ENCODE peak calls at places on chromosomes 11 and 22, in nine cellular contexts. One of them, this sample, is unnamed.

GRCh38 chr11:64372802-64373597 is 14.0 kb downstream of the RPS6KA4 start:
- DNase-seq in WTC11: no peak
- DNase-seq in heart left ventricle: no peak
- DNase-seq in iPS-NIHi11: peak
- DNase-seq in nephron progenitor cell: no peak
- DNase-seq in mammary epithelial cell: no peak
- DNase-seq in caudate nucleus: peak
- DNase-seq in tibial artery: no peak
- DNase-seq in activated T-cell treated with anti-CD3 and anti-CD28 coated beads for 1 hour: no peak
- DNase-seq in this sample: no peak

GRCh38 chr11:32713496-32713895 is 81.0 kb downstream of the CCDC73 start:
- DNase-seq in iPS-NIHi11: peak
- DNase-seq in nephron progenitor cell: no peak
- DNase-seq in caudate nucleus: no peak
- DNase-seq in mammary epithelial cell: no peak
- DNase-seq in heart left ventricle: no peak
- DNase-seq in WTC11: no peak
- DNase-seq in tibial artery: no peak
- DNase-seq in activated T-cell treated with anti-CD3 and anti-CD28 coated beads for 1 hour: no peak
- DNase-seq in this sample: peak

GRCh38 chr22:29028468-29028867 is 33.2 kb downstream of the C22orf31 start:
- DNase-seq in mammary epithelial cell: no peak
- DNase-seq in nephron progenitor cell: no peak
- DNase-seq in iPS-NIHi11: no peak
- DNase-seq in tibial artery: no peak
- DNase-seq in WTC11: no peak
- DNase-seq in heart left ventricle: no peak
- DNase-seq in activated T-cell treated with anti-CD3 and anti-CD28 coated beads for 1 hour: no peak
- DNase-seq in caudate nucleus: no peak
- DNase-seq in this sample: no peak

GRCh38 chr11:14018441-14018840 is 55.9 kb downstream of the SPON1 start:
- DNase-seq in iPS-NIHi11: no peak
- DNase-seq in WTC11: no peak
- DNase-seq in tibial artery: no peak
- DNase-seq in nephron progenitor cell: no peak
- DNase-seq in caudate nucleus: no peak
- DNase-seq in heart left ventricle: no peak
- DNase-seq in mammary epithelial cell: no peak
- DNase-seq in activated T-cell treated with anti-CD3 and anti-CD28 coated beads for 1 hour: no peak
- DNase-seq in this sample: no peak

GRCh38 chr11:72353861-72354260 is 80.5 kb downstream of the CLPB start:
- DNase-seq in tibial artery: no peak
- DNase-seq in caudate nucleus: no peak
- DNase-seq in nephron progenitor cell: no peak
- DNase-seq in iPS-NIHi11: no peak
- DNase-seq in WTC11: peak
- DNase-seq in mammary epithelial cell: no peak
- DNase-seq in heart left ventricle: no peak
- DNase-seq in activated T-cell treated with anti-CD3 and anti-CD28 coated beads for 1 hour: no peak
- DNase-seq in this sample: peak

GRCh38 chr22:49330421-49331222 is 497.1 kb downstream of the BRD1 start:
- DNase-seq in heart left ventricle: no peak
- DNase-seq in caudate nucleus: no peak
- DNase-seq in nephron progenitor cell: no peak
- DNase-seq in iPS-NIHi11: no peak
- DNase-seq in tibial artery: no peak
- DNase-seq in mammary epithelial cell: no peak
- DNase-seq in WTC11: no peak
- DNase-seq in activated T-cell treated with anti-CD3 and anti-CD28 coated beads for 1 hour: no peak
- DNase-seq in this sample: no peak

GRCh38 chr11:44950625-44951472 is at the start of gene TP53I11:
- DNase-seq in caudate nucleus: no peak
- DNase-seq in tibial artery: peak
- DNase-seq in heart left ventricle: peak
- DNase-seq in mammary epithelial cell: peak
- DNase-seq in nephron progenitor cell: peak
- DNase-seq in iPS-NIHi11: peak
- DNase-seq in activated T-cell treated with anti-CD3 and anti-CD28 coated beads for 1 hour: peak
- DNase-seq in WTC11: peak
- DNase-seq in this sample: peak

GRCh38 chr11:112525844-112526590 is 265.4 kb upstream of the PLET1 start:
- DNase-seq in caudate nucleus: no peak
- DNase-seq in iPS-NIHi11: no peak
- DNase-seq in heart left ventricle: no peak
- DNase-seq in mammary epithelial cell: no peak
- DNase-seq in nephron progenitor cell: no peak
- DNase-seq in tibial artery: no peak
- DNase-seq in WTC11: no peak
- DNase-seq in activated T-cell treated with anti-CD3 and anti-CD28 coated beads for 1 hour: no peak
- DNase-seq in this sample: no peak

GRCh38 chr11:106706355-106706754 is 311.9 kb downstream of the GUCY1A2 start:
- DNase-seq in activated T-cell treated with anti-CD3 and anti-CD28 coated beads for 1 hour: no peak
- DNase-seq in nephron progenitor cell: no peak
- DNase-seq in caudate nucleus: no peak
- DNase-seq in heart left ventricle: no peak
- DNase-seq in iPS-NIHi11: no peak
- DNase-seq in mammary epithelial cell: peak
- DNase-seq in WTC11: no peak
- DNase-seq in tibial artery: no peak
- DNase-seq in this sample: peak

GRCh38 chr11:109150603-109151002 is 271.4 kb upstream of the C11orf87 start:
- DNase-seq in WTC11: no peak
- DNase-seq in heart left ventricle: no peak
- DNase-seq in activated T-cell treated with anti-CD3 and anti-CD28 coated beads for 1 hour: no peak
- DNase-seq in tibial artery: no peak
- DNase-seq in iPS-NIHi11: no peak
- DNase-seq in mammary epithelial cell: no peak
- DNase-seq in caudate nucleus: no peak
- DNase-seq in nephron progenitor cell: peak
- DNase-seq in this sample: no peak

GRCh38 chr11:109946322-109946846 is 146.8 kb upstream of the ZC3H12C start:
- DNase-seq in caudate nucleus: peak
- DNase-seq in nephron progenitor cell: peak
- DNase-seq in activated T-cell treated with anti-CD3 and anti-CD28 coated beads for 1 hour: peak
- DNase-seq in tibial artery: peak
- DNase-seq in WTC11: peak
- DNase-seq in heart left ventricle: peak
- DNase-seq in mammary epithelial cell: peak
- DNase-seq in iPS-NIHi11: peak
- DNase-seq in this sample: peak

GRCh38 chr11:44319552-44320288 is 9.8 kb upstream of the ALX4 start:
- DNase-seq in caudate nucleus: no peak
- DNase-seq in heart left ventricle: no peak
- DNase-seq in activated T-cell treated with anti-CD3 and anti-CD28 coated beads for 1 hour: no peak
- DNase-seq in tibial artery: no peak
- DNase-seq in nephron progenitor cell: peak
- DNase-seq in mammary epithelial cell: peak
- DNase-seq in iPS-NIHi11: no peak
- DNase-seq in WTC11: no peak
- DNase-seq in this sample: no peak

GRCh38 chr11:88175004-88175706 is at the start of gene RAB38:
- DNase-seq in mammary epithelial cell: peak
- DNase-seq in heart left ventricle: peak
- DNase-seq in activated T-cell treated with anti-CD3 and anti-CD28 coated beads for 1 hour: no peak
- DNase-seq in tibial artery: peak
- DNase-seq in WTC11: peak
- DNase-seq in iPS-NIHi11: peak
- DNase-seq in nephron progenitor cell: peak
- DNase-seq in caudate nucleus: no peak
- DNase-seq in this sample: peak

GRCh38 chr11:46293066-46293465 is 15.6 kb downstream of the CREB3L1 start:
- DNase-seq in activated T-cell treated with anti-CD3 and anti-CD28 coated beads for 1 hour: no peak
- DNase-seq in tibial artery: no peak
- DNase-seq in mammary epithelial cell: no peak
- DNase-seq in iPS-NIHi11: no peak
- DNase-seq in WTC11: no peak
- DNase-seq in heart left ventricle: no peak
- DNase-seq in caudate nucleus: no peak
- DNase-seq in nephron progenitor cell: no peak
- DNase-seq in this sample: no peak

GRCh38 chr11:75429902-75430691 is 2.9 kb downstream of the KLHL35 start:
- DNase-seq in heart left ventricle: peak
- DNase-seq in caudate nucleus: no peak
- DNase-seq in tibial artery: peak
- DNase-seq in WTC11: peak
- DNase-seq in iPS-NIHi11: peak
- DNase-seq in mammary epithelial cell: peak
- DNase-seq in activated T-cell treated with anti-CD3 and anti-CD28 coated beads for 1 hour: peak
- DNase-seq in nephron progenitor cell: peak
- DNase-seq in this sample: peak

GRCh38 chr11:2534131-2534956 is 89.5 kb downstream of the KCNQ1 start:
- DNase-seq in iPS-NIHi11: no peak
- DNase-seq in caudate nucleus: no peak
- DNase-seq in nephron progenitor cell: no peak
- DNase-seq in activated T-cell treated with anti-CD3 and anti-CD28 coated beads for 1 hour: no peak
- DNase-seq in heart left ventricle: peak
- DNase-seq in tibial artery: no peak
- DNase-seq in WTC11: no peak
- DNase-seq in mammary epithelial cell: peak
- DNase-seq in this sample: no peak

GRCh38 chr11:8032576-8033311 is 45.6 kb downstream of the EIF3F start:
- DNase-seq in tibial artery: no peak
- DNase-seq in WTC11: no peak
- DNase-seq in caudate nucleus: no peak
- DNase-seq in mammary epithelial cell: no peak
- DNase-seq in nephron progenitor cell: no peak
- DNase-seq in iPS-NIHi11: no peak
- DNase-seq in activated T-cell treated with anti-CD3 and anti-CD28 coated beads for 1 hour: no peak
- DNase-seq in heart left ventricle: no peak
- DNase-seq in this sample: no peak

GRCh38 chr22:47335460-47335859 is 573.0 kb downstream of the TBC1D22A start:
- DNase-seq in nephron progenitor cell: no peak
- DNase-seq in caudate nucleus: no peak
- DNase-seq in WTC11: no peak
- DNase-seq in mammary epithelial cell: no peak
- DNase-seq in iPS-NIHi11: no peak
- DNase-seq in activated T-cell treated with anti-CD3 and anti-CD28 coated beads for 1 hour: no peak
- DNase-seq in heart left ventricle: no peak
- DNase-seq in tibial artery: no peak
- DNase-seq in this sample: no peak

GRCh38 chr22:36430863-36431262 is 43.1 kb upstream of the MYH9 start:
- DNase-seq in caudate nucleus: no peak
- DNase-seq in activated T-cell treated with anti-CD3 and anti-CD28 coated beads for 1 hour: no peak
- DNase-seq in tibial artery: no peak
- DNase-seq in WTC11: no peak
- DNase-seq in nephron progenitor cell: no peak
- DNase-seq in iPS-NIHi11: no peak
- DNase-seq in mammary epithelial cell: no peak
- DNase-seq in heart left ventricle: no peak
- DNase-seq in this sample: no peak

GRCh38 chr11:13329670-13330401 is 52.2 kb downstream of the BMAL1 start:
- DNase-seq in iPS-NIHi11: no peak
- DNase-seq in heart left ventricle: no peak
- DNase-seq in caudate nucleus: no peak
- DNase-seq in nephron progenitor cell: no peak
- DNase-seq in activated T-cell treated with anti-CD3 and anti-CD28 coated beads for 1 hour: no peak
- DNase-seq in WTC11: no peak
- DNase-seq in tibial artery: no peak
- DNase-seq in mammary epithelial cell: peak
- DNase-seq in this sample: no peak

GRCh38 chr11:106468091-106468490 is 390.6 kb downstream of the AASDHPPT start:
- DNase-seq in caudate nucleus: no peak
- DNase-seq in tibial artery: no peak
- DNase-seq in iPS-NIHi11: no peak
- DNase-seq in activated T-cell treated with anti-CD3 and anti-CD28 coated beads for 1 hour: no peak
- DNase-seq in mammary epithelial cell: no peak
- DNase-seq in nephron progenitor cell: no peak
- DNase-seq in heart left ventricle: no peak
- DNase-seq in WTC11: no peak
- DNase-seq in this sample: peak

GRCh38 chr11:77446911-77447629 is 26.8 kb downstream of the PAK1 start:
- DNase-seq in heart left ventricle: no peak
- DNase-seq in iPS-NIHi11: no peak
- DNase-seq in nephron progenitor cell: no peak
- DNase-seq in WTC11: no peak
- DNase-seq in caudate nucleus: no peak
- DNase-seq in tibial artery: no peak
- DNase-seq in activated T-cell treated with anti-CD3 and anti-CD28 coated beads for 1 hour: no peak
- DNase-seq in mammary epithelial cell: peak
- DNase-seq in this sample: no peak

GRCh38 chr11:119800171-119800570 is 71.2 kb upstream of the NECTIN1 start:
- DNase-seq in mammary epithelial cell: no peak
- DNase-seq in WTC11: no peak
- DNase-seq in activated T-cell treated with anti-CD3 and anti-CD28 coated beads for 1 hour: no peak
- DNase-seq in nephron progenitor cell: no peak
- DNase-seq in caudate nucleus: no peak
- DNase-seq in tibial artery: no peak
- DNase-seq in iPS-NIHi11: no peak
- DNase-seq in heart left ventricle: no peak
- DNase-seq in this sample: no peak

GRCh38 chr11:19951558-19952083 is 208.7 kb downstream of the DBX1 start:
- DNase-seq in heart left ventricle: no peak
- DNase-seq in caudate nucleus: no peak
- DNase-seq in activated T-cell treated with anti-CD3 and anti-CD28 coated beads for 1 hour: no peak
- DNase-seq in WTC11: no peak
- DNase-seq in tibial artery: no peak
- DNase-seq in iPS-NIHi11: peak
- DNase-seq in mammary epithelial cell: peak
- DNase-seq in nephron progenitor cell: peak
- DNase-seq in this sample: peak

GRCh38 chr11:68855205-68855978 is 13.7 kb upstream of the CPT1A start:
- DNase-seq in nephron progenitor cell: peak
- DNase-seq in mammary epithelial cell: no peak
- DNase-seq in caudate nucleus: no peak
- DNase-seq in heart left ventricle: peak
- DNase-seq in iPS-NIHi11: peak
- DNase-seq in activated T-cell treated with anti-CD3 and anti-CD28 coated beads for 1 hour: no peak
- DNase-seq in WTC11: peak
- DNase-seq in tibial artery: peak
- DNase-seq in this sample: peak

GRCh38 chr11:80967649-80968048 is 1526.8 kb upstream of the TENM4 start:
- DNase-seq in iPS-NIHi11: no peak
- DNase-seq in WTC11: no peak
- DNase-seq in tibial artery: no peak
- DNase-seq in activated T-cell treated with anti-CD3 and anti-CD28 coated beads for 1 hour: no peak
- DNase-seq in heart left ventricle: no peak
- DNase-seq in nephron progenitor cell: no peak
- DNase-seq in caudate nucleus: no peak
- DNase-seq in mammary epithelial cell: no peak
- DNase-seq in this sample: no peak

GRCh38 chr22:30876925-30877553 is 91.5 kb downstream of the MORC2 start:
- DNase-seq in nephron progenitor cell: no peak
- DNase-seq in caudate nucleus: no peak
- DNase-seq in heart left ventricle: peak
- DNase-seq in WTC11: no peak
- DNase-seq in mammary epithelial cell: no peak
- DNase-seq in tibial artery: peak
- DNase-seq in activated T-cell treated with anti-CD3 and anti-CD28 coated beads for 1 hour: no peak
- DNase-seq in iPS-NIHi11: peak
- DNase-seq in this sample: no peak

GRCh38 chr22:35480143-35480542 is 60.5 kb upstream of the RASD2 start:
- DNase-seq in iPS-NIHi11: no peak
- DNase-seq in WTC11: no peak
- DNase-seq in mammary epithelial cell: no peak
- DNase-seq in caudate nucleus: no peak
- DNase-seq in tibial artery: peak
- DNase-seq in nephron progenitor cell: no peak
- DNase-seq in heart left ventricle: no peak
- DNase-seq in activated T-cell treated with anti-CD3 and anti-CD28 coated beads for 1 hour: no peak
- DNase-seq in this sample: peak

GRCh38 chr22:49670610-49671330 is 156.9 kb downstream of the BRD1 start:
- DNase-seq in tibial artery: no peak
- DNase-seq in WTC11: peak
- DNase-seq in mammary epithelial cell: no peak
- DNase-seq in heart left ventricle: peak
- DNase-seq in activated T-cell treated with anti-CD3 and anti-CD28 coated beads for 1 hour: no peak
- DNase-seq in iPS-NIHi11: peak
- DNase-seq in nephron progenitor cell: peak
- DNase-seq in caudate nucleus: no peak
- DNase-seq in this sample: no peak

GRCh38 chr22:25644122-25644521 is 79.6 kb downstream of the GRK3 start:
- DNase-seq in heart left ventricle: peak
- DNase-seq in nephron progenitor cell: no peak
- DNase-seq in WTC11: no peak
- DNase-seq in tibial artery: no peak
- DNase-seq in iPS-NIHi11: no peak
- DNase-seq in caudate nucleus: no peak
- DNase-seq in activated T-cell treated with anti-CD3 and anti-CD28 coated beads for 1 hour: no peak
- DNase-seq in mammary epithelial cell: no peak
- DNase-seq in this sample: peak

GRCh38 chr11:12526789-12527188 is 147.4 kb upstream of the TEAD1 start:
- DNase-seq in tibial artery: peak
- DNase-seq in heart left ventricle: no peak
- DNase-seq in activated T-cell treated with anti-CD3 and anti-CD28 coated beads for 1 hour: no peak
- DNase-seq in WTC11: no peak
- DNase-seq in iPS-NIHi11: no peak
- DNase-seq in mammary epithelial cell: no peak
- DNase-seq in caudate nucleus: no peak
- DNase-seq in nephron progenitor cell: no peak
- DNase-seq in this sample: no peak